ENCODE peak calls at places on chromosomes 2 and 18, in eight cellular contexts. W is neural progenitor cell, F is GM23338, G is PC-3, D is OCI-LY7, L is GM23248, T is MM.1S, S is HCT116. Y is an unnamed sample.

GRCh38 chr18:13703899-13704298 is 22.5 kb downstream of the FAM210A start:
- DNase-seq in W (peak; percentile 15), F (peak; percentile 49), G (peak; percentile 34), D (peak; percentile 59), L (peak; percentile 8), T (no peak), S (peak; percentile 35), Y (no peak)

GRCh38 chr2:16031848-16032159 is 91.5 kb downstream of the MYCN start:
- DNase-seq in W (no peak), F (no peak), G (peak; percentile 7), D (no peak), L (no peak), T (no peak), S (no peak), Y (no peak)

GRCh38 chr18:23799540-23799939 is 110.3 kb downstream of the LAMA3 start:
- DNase-seq in W (no peak), F (no peak), G (no peak), D (no peak), L (no peak), T (no peak), S (no peak), Y (no peak)

GRCh38 chr2:106193491-106193976 is 567 bp downstream of the UXS1 start:
- DNase-seq in W (peak; percentile 78), F (peak; percentile 40), G (no peak), D (peak; percentile 29), L (peak; percentile 57), T (peak; percentile 56), S (no peak), Y (peak; percentile 64)

GRCh38 chr2:166167451-166167850 is 39.6 kb upstream of the SCN1A start:
- DNase-seq in W (peak; percentile 29), F (no peak), G (no peak), D (no peak), L (no peak), T (no peak), S (no peak), Y (no peak)

GRCh38 chr2:52539026-52539964 is 1228.3 kb upstream of the CHAC2 start:
- DNase-seq in W (no peak), F (no peak), G (peak; percentile 11), D (no peak), L (no peak), T (no peak), S (no peak), Y (no peak)

GRCh38 chr2:206241767-206242166 is 32.7 kb upstream of the ZDBF2 start:
- DNase-seq in W (no peak), F (no peak), G (no peak), D (no peak), L (peak; percentile 50), T (no peak), S (no peak), Y (no peak)

GRCh38 chr2:74715880-74716279 is 61.8 kb downstream of the SEMA4F start:
- DNase-seq in W (no peak), F (no peak), G (no peak), D (no peak), L (no peak), T (no peak), S (no peak), Y (no peak)

GRCh38 chr2:50957880-50958279 is 74.1 kb downstream of the NRXN1 start:
- DNase-seq in W (no peak), F (no peak), G (peak; percentile 14), D (no peak), L (no peak), T (no peak), S (no peak), Y (no peak)

GRCh38 chr2:40760071-40760666 is 308.3 kb upstream of the SLC8A1 start:
- DNase-seq in W (peak; percentile 59), F (peak; percentile 74), G (peak; percentile 80), D (peak; percentile 45), L (peak; percentile 79), T (peak; percentile 41), S (peak; percentile 6), Y (peak; percentile 31)

DNA sequence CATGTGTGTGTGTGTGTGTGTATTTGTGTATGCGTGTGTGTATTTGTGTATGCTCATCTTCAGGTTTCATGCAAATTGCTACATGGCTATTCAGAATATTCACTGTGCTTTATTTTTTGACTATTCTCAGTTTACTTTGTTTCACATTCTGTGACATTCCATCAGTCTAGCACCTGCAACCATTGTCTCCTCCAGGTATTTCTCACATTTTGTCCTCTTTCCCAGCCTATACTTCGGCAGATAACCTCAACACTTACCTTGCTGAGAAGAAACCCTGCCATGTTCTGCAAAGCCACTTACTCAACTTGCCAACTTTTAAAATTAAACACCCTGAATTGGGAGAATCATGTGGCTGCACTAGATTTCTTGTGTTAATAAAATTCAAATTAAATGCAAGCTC is 135.4 kb upstream of the REG3A start:
- DNase-seq in W (no peak), F (no peak), G (no peak), D (no peak), L (no peak), T (no peak), S (no peak), Y (no peak)
- TF ChIP-seq EZH2phosphoT487 in W (no peak), F (no peak), G (no peak), D (no peak), L (no peak), T (no peak), S (no peak), Y (no peak)

GRCh38 chr2:48213646-48214045 is 307.3 kb upstream of the FBXO11 start:
- DNase-seq in W (no peak), F (no peak), G (no peak), D (no peak), L (no peak), T (no peak), S (no peak), Y (no peak)

GRCh38 chr2:48207201-48207641 is 300.9 kb upstream of the FBXO11 start:
- DNase-seq in W (no peak), F (peak; percentile 56), G (no peak), D (no peak), L (no peak), T (no peak), S (no peak), Y (no peak)

GRCh38 chr2:48210189-48210588 is 303.9 kb upstream of the FBXO11 start:
- DNase-seq in W (no peak), F (no peak), G (no peak), D (no peak), L (no peak), T (no peak), S (no peak), Y (no peak)

GRCh38 chr2:48205137-48205798 is 299.0 kb upstream of the FBXO11 start:
- DNase-seq in W (peak; percentile 71), F (no peak), G (no peak), D (no peak), L (peak; percentile 25), T (peak; percentile 23), S (no peak), Y (no peak)

GRCh38 chr2:48209214-48209885 is 303.1 kb upstream of the FBXO11 start:
- DNase-seq in W (no peak), F (no peak), G (peak; percentile 22), D (no peak), L (peak; percentile 81), T (no peak), S (no peak), Y (no peak)
- TF ChIP-seq EZH2phosphoT487 in W (no peak), F (no peak), G (no peak), D (no peak), L (no peak), T (no peak), S (no peak), Y (no peak)

DNA sequence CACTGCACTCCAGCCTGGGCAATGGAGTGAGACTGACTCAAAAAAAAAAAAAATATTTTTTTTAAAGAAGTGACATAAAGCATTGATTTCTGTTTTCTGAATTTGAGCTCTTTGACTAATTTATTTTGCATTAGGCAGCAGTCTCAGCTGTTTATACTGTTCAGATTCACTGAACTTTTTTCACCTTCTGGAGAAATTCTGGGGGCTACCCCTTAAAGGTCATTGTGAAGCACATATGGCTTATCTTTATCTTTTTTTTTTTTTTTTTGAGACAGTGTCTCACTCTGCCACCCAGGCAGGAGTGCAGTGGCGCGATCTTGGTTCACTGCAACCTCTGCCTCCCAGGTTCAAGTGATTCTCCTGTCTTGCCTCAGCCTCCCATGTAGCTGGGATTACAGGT is 12.9 kb downstream of the PHLPP1 start:
- DNase-seq in W (no peak), F (no peak), G (no peak), D (no peak), L (no peak), T (no peak), S (no peak), Y (no peak)
- TF ChIP-seq EZH2phosphoT487 in W (no peak), F (no peak), G (no peak), D (no peak), L (no peak), T (no peak), S (no peak), Y (no peak)

GRCh38 chr18:71237636-71238035 is 948.8 kb downstream of the SOCS6 start:
- DNase-seq in W (no peak), F (no peak), G (no peak), D (no peak), L (no peak), T (no peak), S (no peak), Y (no peak)
- TF ChIP-seq EZH2phosphoT487 in W (no peak), F (no peak), G (no peak), D (no peak), L (no peak), T (no peak), S (no peak), Y (no peak)

DNA sequence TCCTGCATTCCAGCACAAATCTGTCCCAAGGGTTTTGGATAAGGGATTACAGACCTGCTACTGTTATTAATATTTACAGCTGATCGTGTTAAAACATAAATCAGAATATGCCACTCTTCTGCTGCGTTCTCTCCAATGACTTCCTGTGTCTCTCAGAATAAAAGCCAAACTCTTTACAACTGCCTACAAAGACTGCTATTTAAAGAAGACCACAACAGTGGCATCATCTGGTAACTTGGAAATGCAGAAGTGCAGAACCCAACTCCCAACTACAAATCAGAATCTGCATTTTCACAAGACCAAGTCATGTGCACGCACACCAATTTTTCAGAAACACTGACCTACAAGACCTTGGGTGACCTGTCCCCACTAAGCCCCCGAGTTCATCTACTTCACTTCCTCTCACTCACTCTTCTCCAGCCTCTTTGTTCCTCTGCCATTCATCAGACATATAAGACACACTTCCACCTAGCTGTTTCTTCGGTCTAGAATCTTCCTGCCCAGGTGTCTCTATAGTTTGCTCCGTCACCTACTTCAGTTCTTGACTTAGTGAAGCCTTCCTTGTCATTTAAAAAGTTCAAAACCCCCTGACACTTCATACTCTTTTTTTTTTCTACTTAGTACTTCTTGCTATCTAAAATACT is 36.0 kb downstream of the CHN1 start:
- DNase-seq in W (no peak), F (no peak), G (no peak), D (no peak), L (no peak), T (no peak), S (no peak), Y (no peak)
- TF ChIP-seq EZH2phosphoT487 in W (no peak), F (no peak), G (no peak), D (no peak), L (no peak), T (no peak), S (no peak), Y (no peak)

DNA sequence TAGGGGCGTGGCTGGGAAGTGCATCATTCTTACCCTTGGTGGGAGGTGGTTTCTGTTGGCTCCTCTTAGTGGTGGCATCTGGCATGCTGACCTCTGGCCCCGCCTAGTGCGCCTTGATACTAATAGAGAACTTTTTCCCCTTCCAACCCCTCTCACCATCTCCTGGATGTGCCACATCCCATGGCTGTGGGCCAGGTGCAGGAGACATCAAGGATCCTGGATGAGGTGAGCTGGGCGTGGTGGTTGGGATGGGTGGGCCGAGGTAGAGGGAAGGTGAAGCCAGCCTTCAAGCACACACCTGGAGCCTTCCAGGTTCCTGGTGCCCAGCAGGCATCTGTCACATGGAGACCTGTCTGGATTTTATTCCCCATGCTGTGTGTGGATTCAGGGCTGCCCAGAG is 149.2 kb downstream of the DYSF start:
- DNase-seq in W (no peak), F (no peak), G (no peak), D (no peak), L (no peak), T (no peak), S (no peak), Y (no peak)
- TF ChIP-seq EZH2phosphoT487 in W (no peak), F (no peak), G (no peak), D (no peak), L (no peak), T (no peak), S (no peak), Y (no peak)

Y was measured in hepatocyte.